ENCODE peak calls at places on chromosomes 7 and 10, in five cellular contexts. B is HepG2, U is GM12878, F is H1, J is K562. C is an unnamed sample.

GRCh38 chr10:130745831-130746230 is 565.7 kb downstream of the TCERG1L start:
- DNase-seq in B (no peak), U (no peak), F (no peak), J (no peak), C (no peak)

GRCh38 chr7:148084138-148084537 is 506.4 kb upstream of the C7orf33 start:
- DNase-seq in B (peak), U (no peak), F (no peak), J (peak), C (peak)

GRCh38 chr7:137454169-137455166 is 110.9 kb upstream of the PTN start:
- DNase-seq in B (peak), U (no peak), F (no peak), J (peak), C (no peak)

GRCh38 chr10:5575482-5576153 is 50.9 kb downstream of the CALML3 start:
- DNase-seq in B (no peak), U (no peak), F (no peak), J (no peak), C (no peak)

GRCh38 chr7:131606346-131607290 is 50.2 kb upstream of the PODXL start:
- DNase-seq in B (no peak), U (no peak), F (no peak), J (no peak), C (no peak)

GRCh38 chr10:21487416-21488180 is 37.9 kb downstream of the SKIDA1 start:
- DNase-seq in B (no peak), U (no peak), F (no peak), J (no peak), C (no peak)

GRCh38 chr10:17516376-17516775 is 62.0 kb upstream of the ST8SIA6 start:
- DNase-seq in B (no peak), U (no peak), F (no peak), J (no peak), C (no peak)

GRCh38 chr7:142872106-142872675 is 13.4 kb downstream of the TRPV6 start:
- DNase-seq in B (no peak), U (no peak), F (no peak), J (no peak), C (no peak)

GRCh38 chr7:118517275-118517674 is 292.8 kb downstream of the ANKRD7 start:
- DNase-seq in B (no peak), U (no peak), F (no peak), J (no peak), C (no peak)

GRCh38 chr10:61895898-61896605 is 5.4 kb upstream of the ARID5B start:
- DNase-seq in B (no peak), U (no peak), F (no peak), J (no peak), C (no peak)

GRCh38 chr10:86439544-86439943 is 72.9 kb upstream of the GRID1 start:
- DNase-seq in B (peak), U (no peak), F (no peak), J (peak), C (no peak)

GRCh38 chr7:128053023-128053422 is 21.8 kb upstream of the LRRC4 start:
- DNase-seq in B (no peak), U (no peak), F (no peak), J (no peak), C (no peak)

GRCh38 chr7:44980393-44981034 is 1.7 kb upstream of the MYO1G start:
- DNase-seq in B (no peak), U (peak), F (peak), J (no peak), C (no peak)

GRCh38 chr7:124723012-124723411 is 42.6 kb downstream of the GPR37 start:
- DNase-seq in B (peak), U (no peak), F (no peak), J (no peak), C (peak)

GRCh38 chr7:6637544-6638229 is 569 bp downstream of the ZNF316 start:
- DNase-seq in B (peak), U (no peak), F (peak), J (peak), C (no peak)

GRCh38 chr10:21528452-21529235 is 3.2 kb upstream of the SKIDA1 start:
- DNase-seq in B (no peak), U (no peak), F (no peak), J (no peak), C (no peak)

GRCh38 chr10:5447611-5448071 is 35.3 kb downstream of the NET1 start:
- DNase-seq in B (no peak), U (peak), F (no peak), J (no peak), C (no peak)

GRCh38 chr10:104260775-104261115 is 6.1 kb downstream of the GSTO1 start:
- DNase-seq in B (no peak), U (no peak), F (no peak), J (no peak), C (no peak)

GRCh38 chr7:158819571-158820203 is 9.6 kb downstream of the ESYT2 start:
- DNase-seq in B (no peak), U (no peak), F (no peak), J (peak), C (no peak)

GRCh38 chr10:103876155-103876554 is 20.8 kb upstream of the SH3PXD2A start:
- DNase-seq in B (no peak), U (no peak), F (no peak), J (no peak), C (no peak)

GRCh38 chr10:1735562-1735961 is 1.8 kb downstream of the ADARB2 start:
- DNase-seq in B (no peak), U (no peak), F (no peak), J (no peak), C (no peak)

GRCh38 chr10:1738950-1739349 is 1.6 kb upstream of the ADARB2 start:
- DNase-seq in B (no peak), U (peak), F (no peak), J (no peak), C (no peak)

GRCh38 chr10:1736180-1736971 is 949 bp downstream of the ADARB2 start:
- DNase-seq in B (no peak), U (no peak), F (no peak), J (no peak), C (no peak)

GRCh38 chr10:1736972-1737221 is 428 bp downstream of the ADARB2 start:
- DNase-seq in B (no peak), U (no peak), F (no peak), J (no peak), C (no peak)

GRCh38 chr10:1737222-1738061 is at the start of gene ADARB2:
- DNase-seq in B (no peak), U (peak), F (peak), J (no peak), C (no peak)
- TF ChIP-seq POLR2A in B (no peak), U (peak), F (no peak), J (no peak), C (no peak)

GRCh38 chr7:70645876-70646336 is 486.0 kb upstream of the GALNT17 start:
- DNase-seq in B (no peak), U (no peak), F (no peak), J (no peak), C (no peak)
- TF ChIP-seq CEBPB in B (no peak), U (no peak), F (no peak), J (no peak), C (no peak)

DNA sequence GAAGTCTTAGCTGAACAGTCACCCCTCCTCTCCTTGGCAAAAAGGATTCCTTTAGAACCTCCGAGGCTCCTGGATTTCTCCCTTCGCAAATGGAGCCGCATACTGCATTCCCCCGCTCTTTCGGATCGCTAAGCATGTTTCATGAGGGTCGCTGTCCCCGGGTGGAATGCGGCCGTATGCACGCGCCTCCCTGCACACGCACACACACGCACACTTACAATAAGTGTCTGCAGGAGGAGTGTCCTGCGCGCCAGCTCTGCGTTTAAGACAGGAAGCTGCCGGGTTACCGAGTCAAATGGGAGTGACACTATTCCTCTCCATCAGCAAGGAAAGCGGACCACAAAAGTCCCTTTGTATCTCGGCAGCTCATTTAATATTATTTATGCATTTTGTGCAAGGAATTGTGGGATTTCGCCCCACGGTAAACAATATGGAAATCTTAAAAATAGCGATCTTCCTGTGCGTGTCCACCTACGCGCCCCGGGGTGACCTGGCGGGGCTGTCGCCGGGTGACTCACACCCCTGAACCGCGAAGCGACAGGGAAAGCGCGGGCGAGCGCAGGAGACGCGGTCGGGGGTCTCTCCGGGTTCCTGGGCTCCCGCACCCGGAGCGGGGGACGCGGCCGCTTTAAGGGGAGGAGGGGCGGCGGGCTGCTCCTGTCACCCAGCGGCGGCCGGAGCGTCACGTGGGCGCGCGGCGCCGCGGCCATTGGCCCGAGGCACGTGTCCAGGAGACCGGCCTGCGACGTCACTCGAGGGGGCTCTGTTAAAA is 971 bp upstream of the EN2 start:
- DNase-seq in B (no peak), U (no peak), F (peak), J (peak), C (no peak)
- TF ChIP-seq EZH2 in B (no peak), U (no peak), F (peak), J (no peak), C (no peak)

DNA sequence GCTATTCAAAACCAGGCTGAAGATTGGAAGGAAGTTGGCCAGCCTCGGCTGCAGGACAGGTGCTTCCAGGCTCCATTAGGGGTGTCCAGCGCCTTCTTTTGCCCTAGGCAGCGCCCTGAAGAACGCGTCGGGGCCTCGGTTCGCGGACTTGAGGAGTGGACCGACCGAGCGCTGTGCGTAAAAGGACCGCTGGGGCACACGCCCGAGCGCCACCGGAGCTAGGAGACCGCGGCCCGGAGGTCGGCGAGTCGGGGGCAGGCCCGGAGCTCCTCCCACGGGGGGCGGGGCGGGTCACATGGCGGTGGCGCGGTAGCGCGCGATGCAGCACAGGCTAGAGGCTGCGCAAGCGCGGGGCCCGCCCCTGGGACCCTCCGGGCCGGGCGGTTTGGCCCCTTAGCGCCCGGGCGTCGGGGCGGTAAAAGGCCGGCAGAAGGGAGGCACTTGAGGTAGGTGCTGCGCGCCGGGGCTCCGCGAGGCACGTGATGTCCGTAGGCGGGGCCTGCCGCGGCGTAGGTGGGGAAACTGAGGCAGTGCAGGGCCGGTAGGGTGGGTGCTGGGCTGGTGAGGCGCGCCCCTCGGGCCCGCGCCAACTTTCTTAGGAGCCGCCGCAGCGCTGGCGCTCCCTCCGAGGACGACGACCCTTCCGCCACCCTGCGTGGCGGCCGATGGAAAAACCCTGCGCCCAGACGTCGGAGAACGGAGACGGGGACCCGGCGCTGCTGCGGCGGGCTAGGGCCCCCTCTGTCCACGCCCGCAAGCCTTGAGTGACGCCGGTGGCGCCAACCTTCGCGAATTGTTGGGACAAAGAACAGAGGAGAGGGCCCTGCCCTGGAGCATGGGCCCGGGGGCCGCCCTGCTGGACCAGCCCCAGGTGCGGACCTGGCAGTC is at the start of gene PRXL2A:
- DNase-seq in B (peak), U (no peak), F (peak), J (peak), C (no peak)
- TF ChIP-seq POLR2A in B (peak), U (peak), F (no peak), J (no peak), C (peak)

DNA sequence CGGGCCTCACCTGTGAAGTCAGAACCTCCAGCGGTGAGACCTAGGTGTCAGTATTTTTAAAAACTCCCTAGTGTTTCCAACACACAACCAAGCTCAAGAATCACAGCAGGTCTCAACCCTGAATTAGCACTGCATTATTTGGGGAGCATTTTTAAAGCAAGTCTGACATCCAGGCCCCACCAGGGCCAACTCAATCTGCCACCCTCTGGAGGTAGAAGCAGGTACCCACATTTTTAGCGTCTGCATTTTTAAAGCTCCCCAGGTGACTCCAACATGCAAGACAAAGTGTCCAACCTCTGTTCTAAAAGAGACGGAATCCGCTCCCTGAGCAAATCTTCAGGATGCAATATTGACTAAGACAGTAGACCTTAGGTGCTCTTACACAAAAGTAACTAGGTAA is 225.7 kb downstream of the TNS3 start:
- DNase-seq in B (no peak), U (no peak), F (no peak), J (no peak), C (no peak)
- TF ChIP-seq CEBPB in B (no peak), U (no peak), F (no peak), J (no peak), C (no peak)